ENCODE peak calls at places on chromosomes 7 and 10, in seven cellular contexts. R is heart right ventricle; W is CD8-positive, alpha-beta T cell; C is left lung; F is effector memory CD4-positive, alpha-beta T cell; B is cardiac muscle cell; M is neural progenitor cell. I is an unnamed sample.
A peak's percentile ranks its signal among the peaks of the same experiment; 100 is the strongest.

GRCh38 chr7:134470864-134471263 is 12.0 kb upstream of the AKR1B1 start:
- DNase-seq in R (no peak), W (no peak), C (no peak), F (no peak), B (no peak), M (no peak), I (no peak)

GRCh38 chr7:101163281-101164070 is 1.9 kb downstream of the VGF start:
- DNase-seq in R (no peak), W (no peak), C (no peak), F (no peak), B (no peak), M (peak; percentile 63), I (no peak)

GRCh38 chr7:42315631-42316030 is 78.6 kb upstream of the GLI3 start:
- DNase-seq in R (no peak), W (no peak), C (no peak), F (no peak), B (no peak), M (no peak), I (no peak)

GRCh38 chr10:129758591-129759021 is 205.5 kb downstream of the EBF3 start:
- DNase-seq in R (no peak), W (no peak), C (no peak), F (no peak), B (no peak), M (no peak), I (peak; percentile 31)

GRCh38 chr7:155001756-155002410 is 1.0 kb downstream of the PAXIP1 start:
- DNase-seq in R (no peak), W (no peak), C (no peak), F (no peak), B (no peak), M (no peak), I (no peak)

GRCh38 chr7:95396136-95397032 is at the start of gene PON3:
- DNase-seq in R (peak; percentile 11), W (no peak), C (peak; percentile 50), F (no peak), B (no peak), M (no peak), I (peak; percentile 77)

GRCh38 chr10:118210276-118210675 is 131.8 kb downstream of the FAM204A start:
- DNase-seq in R (no peak), W (no peak), C (no peak), F (no peak), B (no peak), M (no peak), I (no peak)

GRCh38 chr7:78014401-78014800 is 215.8 kb downstream of the PHTF2 start:
- DNase-seq in R (no peak), W (no peak), C (no peak), F (no peak), B (no peak), M (no peak), I (no peak)

GRCh38 chr7:15323545-15323944 is 238.3 kb downstream of the AGMO start:
- DNase-seq in R (no peak), W (no peak), C (no peak), F (no peak), B (no peak), M (no peak), I (no peak)

GRCh38 chr10:44184633-44185314 is 200.1 kb downstream of the CXCL12 start:
- DNase-seq in R (no peak), W (no peak), C (no peak), F (no peak), B (no peak), M (no peak), I (no peak)

GRCh38 chr7:131040467-131040932 is 287.2 kb upstream of the MKLN1 start:
- DNase-seq in R (peak; percentile 71), W (no peak), C (no peak), F (peak; percentile 48), B (peak; percentile 59), M (peak; percentile 80), I (no peak)

GRCh38 chr10:125868372-125868975 is 12.6 kb downstream of the DHX32 start:
- DNase-seq in R (no peak), W (no peak), C (no peak), F (no peak), B (peak; percentile 35), M (peak; percentile 54), I (no peak)

GRCh38 chr10:132175907-132176581 is 10.7 kb upstream of the DPYSL4 start:
- DNase-seq in R (no peak), W (no peak), C (no peak), F (no peak), B (peak; percentile 30), M (peak; percentile 63), I (no peak)

GRCh38 chr10:132146271-132146671 is 40.5 kb upstream of the DPYSL4 start:
- DNase-seq in R (no peak), W (no peak), C (peak; percentile 27), F (no peak), B (no peak), M (no peak), I (peak; percentile 41)

GRCh38 chr10:43816351-43817321 is 168.0 kb upstream of the ZNF32 start:
- DNase-seq in R (peak; percentile 79), W (peak; percentile 55), C (peak; percentile 56), F (peak; percentile 54), B (peak; percentile 49), M (no peak), I (no peak)

GRCh38 chr7:158443014-158443687 is 144.5 kb downstream of the PTPRN2 start:
- DNase-seq in R (no peak), W (no peak), C (no peak), F (no peak), B (no peak), M (no peak), I (no peak)

GRCh38 chr10:70578371-70578947 is 24.1 kb downstream of the PRF1 start:
- DNase-seq in R (no peak), W (peak; percentile 67), C (peak; percentile 44), F (no peak), B (peak; percentile 29), M (no peak), I (no peak)

GRCh38 chr7:100801833-100802568 is 25.3 kb downstream of the EPHB4 start:
- DNase-seq in R (no peak), W (no peak), C (peak; percentile 85), F (no peak), B (no peak), M (no peak), I (peak; percentile 74)

GRCh38 chr10:102299873-102300272 is 54.5 kb downstream of the GBF1 start:
- DNase-seq in R (no peak), W (no peak), C (no peak), F (no peak), B (no peak), M (no peak), I (no peak)

GRCh38 chr7:156505876-156506275 is 134.7 kb upstream of the RNF32 start:
- DNase-seq in R (no peak), W (no peak), C (no peak), F (no peak), B (no peak), M (no peak), I (no peak)

GRCh38 chr7:1968397-1969111 is 264.2 kb downstream of the MAD1L1 start:
- DNase-seq in R (no peak), W (no peak), C (peak; percentile 27), F (no peak), B (no peak), M (no peak), I (peak; percentile 38)

GRCh38 chr7:27066148-27066547 is 29.7 kb downstream of the HOXA1 start:
- DNase-seq in R (no peak), W (no peak), C (no peak), F (no peak), B (no peak), M (no peak), I (no peak)

GRCh38 chr10:63717089-63717715 is 196.0 kb downstream of the REEP3 start:
- DNase-seq in R (no peak), W (no peak), C (no peak), F (no peak), B (no peak), M (no peak), I (no peak)

GRCh38 chr10:73625004-73625883 is 16.0 kb downstream of the MYOZ1 start:
- DNase-seq in R (no peak), W (no peak), C (no peak), F (peak; percentile 5), B (peak; percentile 65), M (peak; percentile 85), I (no peak)

GRCh38 chr10:69345402-69345801 is 67.1 kb downstream of the HK1 start:
- DNase-seq in R (peak; percentile 51), W (no peak), C (no peak), F (no peak), B (no peak), M (no peak), I (no peak)

GRCh38 chr10:59595584-59595983 is 114.1 kb downstream of the SLC16A9 start:
- DNase-seq in R (no peak), W (no peak), C (no peak), F (no peak), B (no peak), M (no peak), I (no peak)

GRCh38 chr10:69403519-69403918 is 13.2 kb downstream of the TACR2 start:
- DNase-seq in R (no peak), W (no peak), C (no peak), F (no peak), B (no peak), M (no peak), I (no peak)

GRCh38 chr7:137952406-137952805 is 49.5 kb downstream of the CREB3L2 start:
- DNase-seq in R (no peak), W (no peak), C (no peak), F (no peak), B (no peak), M (no peak), I (no peak)
- H3K4me1 ChIP-seq in R (peaks cover 79% of the 10 kb centered on the region), W (no peaks in the 10 kb centered on the region), C (peaks cover 16% of the 10 kb centered on the region), F (peaks cover 3% of the 10 kb centered on the region), B (peaks cover 78% of the 10 kb centered on the region), M (peaks cover 33% of the 10 kb centered on the region), I (peaks cover 64% of the 10 kb centered on the region)

DNA sequence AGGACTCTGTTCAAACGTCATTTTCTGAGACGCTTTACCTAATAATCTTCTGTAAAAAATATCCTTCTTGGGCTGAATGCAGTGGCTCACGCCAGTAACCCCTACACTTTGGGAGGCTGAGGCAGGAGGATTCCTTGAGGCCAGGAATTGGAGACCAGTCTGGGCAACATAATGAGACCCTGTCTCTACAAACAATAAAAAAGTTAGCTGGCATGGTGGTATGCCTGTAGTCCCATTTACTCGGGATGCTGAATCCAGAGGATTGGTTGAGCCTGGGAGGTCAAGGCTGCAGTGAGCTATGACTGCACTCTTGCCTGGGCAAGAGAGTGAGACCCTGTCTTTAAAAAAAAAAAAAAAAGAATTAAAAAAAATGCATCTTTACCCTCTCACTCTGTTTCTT is 5.1 kb downstream of the STAM start:
- DNase-seq in R (no peak), W (no peak), C (no peak), F (no peak), B (no peak), M (no peak), I (no peak)
- H3K4me1 ChIP-seq in R (peaks cover 81% of the 10 kb centered on the region), W (peaks cover 33% of the 10 kb centered on the region), C (peaks cover 16% of the 10 kb centered on the region), F (peaks cover 18% of the 10 kb centered on the region), B (peaks cover 8% of the 10 kb centered on the region), M (peaks cover 17% of the 10 kb centered on the region), I (peaks cover 64% of the 10 kb centered on the region)

DNA sequence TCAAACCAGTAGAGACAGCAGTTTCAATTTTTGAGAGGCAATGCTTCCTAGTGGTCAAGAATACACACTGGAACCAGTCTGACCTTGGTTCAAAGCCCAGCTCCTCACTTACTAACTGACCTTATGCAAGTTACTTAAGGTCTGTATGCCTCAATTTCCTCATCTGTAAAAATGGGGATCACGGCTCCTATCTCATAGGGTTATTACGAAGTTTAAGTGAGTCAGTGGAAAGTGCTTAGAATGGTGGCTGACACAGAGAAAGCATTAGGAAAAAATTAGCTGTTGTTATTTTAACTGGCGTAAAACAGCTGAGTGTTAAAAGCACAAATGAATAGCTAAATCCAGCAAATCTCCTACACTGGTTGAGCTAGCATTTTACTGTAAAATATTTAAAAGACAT is 162.4 kb upstream of the LAMB4 start:
- DNase-seq in R (no peak), W (no peak), C (no peak), F (no peak), B (no peak), M (no peak), I (no peak)
- H3K4me1 ChIP-seq in R (peaks cover 9% of the 10 kb centered on the region), W (no peaks in the 10 kb centered on the region), C (no peaks in the 10 kb centered on the region), F (no peaks in the 10 kb centered on the region), B (no peaks in the 10 kb centered on the region), M (peaks cover 82% of the 10 kb centered on the region), I (no peaks in the 10 kb centered on the region)

GRCh38 chr7:128069367-128070364 is 38.4 kb upstream of the LRRC4 start:
- DNase-seq in R (no peak), W (no peak), C (no peak), F (no peak), B (no peak), M (no peak), I (no peak)
- H3K4me1 ChIP-seq in R (peaks cover 2% of the 10 kb centered on the region), W (peaks cover 40% of the 10 kb centered on the region), C (no peaks in the 10 kb centered on the region), F (no peaks in the 10 kb centered on the region), B (no peaks in the 10 kb centered on the region), M (peaks cover under 1% of the 10 kb centered on the region), I (peaks cover 6% of the 10 kb centered on the region)

I was measured in lower lobe of right lung.